ENCODE peak calls at places on chromosomes 11 and 22, in four cellular contexts. M is SK-N-SH, P is esophagus squamous epithelium, V is GM23248. O is an unnamed sample. For H3K27me3, the result is how much of the 10 kb centered on the place peaks cover.

GRCh38 chr11:62787005-62787759 is at the start of gene TMEM179B:
- DNase-seq in V (peak), P (peak), M (peak), O (no peak)

GRCh38 chr22:40105755-40106154 is 72.0 kb upstream of the TNRC6B start:
- DNase-seq in M (no peak), V (no peak), P (no peak), O (no peak)

GRCh38 chr11:47603295-47603694 is 9.1 kb upstream of the C1QTNF4 start:
- DNase-seq in M (no peak), V (peak), P (no peak), O (no peak)

GRCh38 chr11:102276302-102277182 is 40.7 kb upstream of the BIRC3 start:
- DNase-seq in V (peak), M (no peak), P (no peak), O (no peak)

GRCh38 chr22:40410272-40410671 is 39.9 kb downstream of the SGSM3 start:
- DNase-seq in V (peak), P (no peak), M (no peak), O (no peak)

GRCh38 chr22:42314709-42315391 is 44.4 kb upstream of the TCF20 start:
- DNase-seq in P (no peak), V (no peak), M (no peak), O (no peak)

GRCh38 chr11:24886880-24887619 is 390.2 kb downstream of the LUZP2 start:
- DNase-seq in M (no peak), V (no peak), P (no peak), O (no peak)

GRCh38 chr11:112363527-112363926 is 102.9 kb upstream of the PLET1 start:
- DNase-seq in M (no peak), V (peak), P (no peak), O (peak)

GRCh38 chr11:128831781-128832497 is 35.2 kb downstream of the KCNJ1 start:
- DNase-seq in V (no peak), M (no peak), P (no peak), O (no peak)

GRCh38 chr11:11584446-11584810 is 37.4 kb downstream of the GALNT18 start:
- DNase-seq in P (no peak), V (peak), M (no peak), O (no peak)

GRCh38 chr11:47351159-47352126 is 1.1 kb downstream of the MYBPC3 start:
- DNase-seq in P (no peak), V (no peak), M (peak), O (no peak)

GRCh38 chr11:66625041-66625751 is 8.8 kb downstream of the RBM14 start:
- DNase-seq in M (no peak), P (no peak), V (no peak), O (no peak)

GRCh38 chr11:64643927-64644326 is 52.9 kb downstream of the SLC22A12 start:
- DNase-seq in P (no peak), M (no peak), V (no peak), O (no peak)
- H3K27me3 ChIP-seq in P (under half), M (half or more), V (half or more), O (under half)

GRCh38 chr11:8262552-8263108 is 1.0 kb downstream of the LMO1 start:
- DNase-seq in M (no peak), V (peak), P (no peak), O (no peak)

GRCh38 chr11:8259316-8259995 is 4.2 kb downstream of the LMO1 start:
- DNase-seq in P (no peak), M (no peak), V (no peak), O (no peak)

GRCh38 chr11:8261921-8262551 is 1.6 kb downstream of the LMO1 start:
- DNase-seq in M (peak), P (no peak), V (no peak), O (no peak)

GRCh38 chr11:8260202-8260996 is 3.3 kb downstream of the LMO1 start:
- DNase-seq in M (no peak), V (no peak), P (no peak), O (no peak)

GRCh38 chr11:8261316-8261715 is 2.4 kb downstream of the LMO1 start:
- DNase-seq in M (no peak), V (no peak), P (no peak), O (no peak)
- H3K27me3 ChIP-seq in M (under half), V (under half), P (under half), O (under half)

GRCh38 chr11:44860967-44861828 is 89.5 kb downstream of the TP53I11 start:
- DNase-seq in P (no peak), V (no peak), M (no peak), O (no peak)
- H3K27me3 ChIP-seq in P (under half), V (under half), M (under half), O (under half)

GRCh38 chr11:5807580-5807979 is 1.1 kb upstream of the OR52N2 start:
- DNase-seq in M (no peak), P (no peak), V (no peak), O (no peak)

GRCh38 chr11:5809122-5809519 is 397 bp downstream of the OR52N2 start:
- DNase-seq in V (peak), M (no peak), P (no peak), O (no peak)

GRCh38 chr11:5809905-5810792 is 1.4 kb downstream of the OR52N2 start:
- DNase-seq in P (no peak), M (no peak), V (no peak), O (no peak)

GRCh38 chr11:5803982-5804381 is 4.7 kb upstream of the OR52N2 start:
- DNase-seq in P (no peak), V (no peak), M (no peak), O (no peak)

DNA sequence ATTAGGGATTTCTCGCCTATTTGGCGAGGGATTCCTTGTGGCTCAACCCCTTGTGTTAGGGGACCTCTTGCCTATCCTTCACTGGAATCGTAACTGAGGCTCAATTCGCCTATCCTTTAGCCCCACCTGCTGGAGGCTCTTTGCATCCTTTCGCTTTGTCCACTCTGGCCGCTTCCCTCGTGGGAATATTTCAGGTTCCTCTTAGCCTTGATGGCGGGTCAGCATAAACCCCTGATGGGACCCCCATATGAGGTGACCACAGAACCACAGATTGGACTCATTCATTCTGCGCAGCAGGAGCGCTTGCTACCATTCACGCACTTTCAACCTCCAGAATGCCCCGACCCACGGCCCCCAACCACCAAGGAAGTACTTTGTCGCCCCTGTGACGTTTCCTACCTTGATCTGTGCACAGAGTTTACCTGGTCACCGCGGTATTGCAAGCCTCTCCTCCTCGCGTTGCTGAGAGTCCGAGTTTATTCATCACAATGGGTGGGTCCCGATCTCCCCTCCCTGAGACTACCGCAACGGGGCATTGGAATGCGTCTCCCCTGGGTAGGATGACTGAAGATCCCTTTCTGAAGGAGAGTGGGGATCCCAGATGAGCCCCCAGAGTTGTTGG is at the start of gene OR52N2:
- DNase-seq in M (peak), V (peak), P (peak), O (no peak)
- H3K27me3 ChIP-seq in M (under half), V (under half), P (under half), O (under half)

GRCh38 chr22:22406445-22406844 is 102.1 kb downstream of the ZNF280B start:
- DNase-seq in M (no peak), V (no peak), P (no peak), O (peak)

GRCh38 chr22:22408731-22409696 is 99.5 kb downstream of the ZNF280B start:
- DNase-seq in V (peak), P (no peak), M (peak), O (peak)

GRCh38 chr22:22407061-22407460 is 101.5 kb downstream of the ZNF280B start:
- DNase-seq in P (no peak), V (no peak), M (no peak), O (peak)

GRCh38 chr22:22410121-22410520 is 98.4 kb downstream of the ZNF280B start:
- DNase-seq in V (no peak), P (no peak), M (no peak), O (peak)

DNA sequence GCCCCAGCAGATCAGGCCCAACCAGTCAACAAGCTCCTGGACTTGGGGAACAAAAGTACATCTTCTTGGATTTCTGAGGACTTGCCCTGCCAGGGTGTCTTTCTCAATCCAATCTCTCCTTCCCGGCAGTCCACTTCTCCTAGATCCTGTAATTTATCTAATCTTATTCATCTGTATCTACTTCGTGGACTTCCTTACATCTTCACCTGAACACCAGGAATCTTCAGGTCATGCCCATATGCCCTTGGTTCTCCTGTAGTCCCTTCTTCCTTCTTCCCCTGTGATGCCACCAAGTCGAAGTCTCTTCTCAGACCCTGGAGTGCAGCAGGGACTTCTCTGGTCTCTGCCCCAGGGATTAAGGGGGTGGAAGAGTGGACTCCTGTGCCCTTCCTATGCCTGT is 100.3 kb downstream of the ZNF280B start:
- DNase-seq in V (no peak), P (no peak), M (no peak), O (peak)
- H3K27me3 ChIP-seq in V (under half), P (under half), M (under half), O (under half)

GRCh38 chr11:36566407-36567053 is 1.3 kb upstream of the RAG1 start:
- DNase-seq in P (no peak), V (no peak), M (no peak), O (no peak)
- H3K27me3 ChIP-seq in P (under half), V (half or more), M (under half), O (under half)

O was measured in vagina.